ENCODE peak calls at places on chromosome 3, in seven cellular contexts. One of them, this sample, is unnamed.

GRCh38 chr3:69695933-69696332 is 43.3 kb upstream of the MITF start:
- DNase-seq in posterior cingulate gyrus: no peak
- DNase-seq in activated naive CD4-positive, alpha-beta T cell treated with anti-CD3 and anti-CD28 coated beads for 36 hours: no peak
- DNase-seq in ELR: no peak
- DNase-seq in stimulated activated CD4-positive, alpha-beta T cell treated with anti-CD3 and anti-CD28 coated beads, Interleukin-12 subunit alpha, Interleukin-12 subunit beta, amount 100 ng/mL, for 4 hours: no peak
- DNase-seq in AG04450: no peak
- DNase-seq in caudate nucleus: no peak
- DNase-seq in this sample: no peak

GRCh38 chr3:9749333-9749662 is 454 bp upstream of the OGG1 start:
- DNase-seq in AG04450: no peak
- DNase-seq in posterior cingulate gyrus: no peak
- DNase-seq in caudate nucleus: no peak
- DNase-seq in activated naive CD4-positive, alpha-beta T cell treated with anti-CD3 and anti-CD28 coated beads for 36 hours: no peak
- DNase-seq in stimulated activated CD4-positive, alpha-beta T cell treated with anti-CD3 and anti-CD28 coated beads, Interleukin-12 subunit alpha, Interleukin-12 subunit beta, amount 100 ng/mL, for 4 hours: no peak
- DNase-seq in ELR: no peak
- DNase-seq in this sample: no peak

GRCh38 chr3:4047343-4047742 is 248.1 kb downstream of the LRRN1 start:
- DNase-seq in posterior cingulate gyrus: no peak
- DNase-seq in ELR: no peak
- DNase-seq in caudate nucleus: no peak
- DNase-seq in stimulated activated CD4-positive, alpha-beta T cell treated with anti-CD3 and anti-CD28 coated beads, Interleukin-12 subunit alpha, Interleukin-12 subunit beta, amount 100 ng/mL, for 4 hours: no peak
- DNase-seq in activated naive CD4-positive, alpha-beta T cell treated with anti-CD3 and anti-CD28 coated beads for 36 hours: no peak
- DNase-seq in AG04450: no peak
- DNase-seq in this sample: no peak

GRCh38 chr3:65927576-65927975 is 111.1 kb downstream of the MAGI1 start:
- DNase-seq in stimulated activated CD4-positive, alpha-beta T cell treated with anti-CD3 and anti-CD28 coated beads, Interleukin-12 subunit alpha, Interleukin-12 subunit beta, amount 100 ng/mL, for 4 hours: no peak
- DNase-seq in ELR: peak; percentile 41
- DNase-seq in posterior cingulate gyrus: no peak
- DNase-seq in caudate nucleus: no peak
- DNase-seq in activated naive CD4-positive, alpha-beta T cell treated with anti-CD3 and anti-CD28 coated beads for 36 hours: no peak
- DNase-seq in AG04450: no peak
- DNase-seq in this sample: no peak

GRCh38 chr3:40104441-40104840 is 205.1 kb upstream of the EIF1B start:
- DNase-seq in posterior cingulate gyrus: no peak
- DNase-seq in caudate nucleus: no peak
- DNase-seq in ELR: no peak
- DNase-seq in activated naive CD4-positive, alpha-beta T cell treated with anti-CD3 and anti-CD28 coated beads for 36 hours: no peak
- DNase-seq in stimulated activated CD4-positive, alpha-beta T cell treated with anti-CD3 and anti-CD28 coated beads, Interleukin-12 subunit alpha, Interleukin-12 subunit beta, amount 100 ng/mL, for 4 hours: no peak
- DNase-seq in AG04450: no peak
- DNase-seq in this sample: no peak

GRCh38 chr3:18288243-18288642 is 136.9 kb downstream of the SATB1 start:
- DNase-seq in ELR: no peak
- DNase-seq in caudate nucleus: no peak
- DNase-seq in stimulated activated CD4-positive, alpha-beta T cell treated with anti-CD3 and anti-CD28 coated beads, Interleukin-12 subunit alpha, Interleukin-12 subunit beta, amount 100 ng/mL, for 4 hours: no peak
- DNase-seq in activated naive CD4-positive, alpha-beta T cell treated with anti-CD3 and anti-CD28 coated beads for 36 hours: no peak
- DNase-seq in AG04450: no peak
- DNase-seq in posterior cingulate gyrus: no peak
- DNase-seq in this sample: no peak

GRCh38 chr3:16338999-16339398 is 74.0 kb downstream of the OXNAD1 start:
- DNase-seq in caudate nucleus: no peak
- DNase-seq in ELR: peak; percentile 88
- DNase-seq in posterior cingulate gyrus: no peak
- DNase-seq in stimulated activated CD4-positive, alpha-beta T cell treated with anti-CD3 and anti-CD28 coated beads, Interleukin-12 subunit alpha, Interleukin-12 subunit beta, amount 100 ng/mL, for 4 hours: no peak
- DNase-seq in activated naive CD4-positive, alpha-beta T cell treated with anti-CD3 and anti-CD28 coated beads for 36 hours: peak; percentile 36
- DNase-seq in AG04450: peak; percentile 90
- DNase-seq in this sample: no peak

GRCh38 chr3:145936986-145937385 is 224.0 kb downstream of the PLOD2 start:
- DNase-seq in posterior cingulate gyrus: no peak
- DNase-seq in caudate nucleus: peak; percentile 1
- DNase-seq in activated naive CD4-positive, alpha-beta T cell treated with anti-CD3 and anti-CD28 coated beads for 36 hours: no peak
- DNase-seq in AG04450: no peak
- DNase-seq in ELR: peak; percentile 46
- DNase-seq in stimulated activated CD4-positive, alpha-beta T cell treated with anti-CD3 and anti-CD28 coated beads, Interleukin-12 subunit alpha, Interleukin-12 subunit beta, amount 100 ng/mL, for 4 hours: no peak
- DNase-seq in this sample: no peak